ENCODE peak calls at places on chromosomes 5 and 9, in seven cellular contexts. M is effector CD4-positive, alpha-beta T cell; O is skeletal muscle cell; V is T-helper 2 cell; B is H54; U is stimulated activated naive CD8-positive, alpha-beta T cell treated with anti-CD3 and anti-CD28 coated beads, Interleukin-15, amount 100 ng/mL, for 72 hours; S is mucosa of gallbladder. D is an unnamed sample.

GRCh38 chr5:160341309-160341874 is 29.0 kb upstream of the CCNJL start:
- DNase-seq in U (no peak), M (no peak), V (no peak), O (no peak), B (no peak), S (no peak), D (no peak)

GRCh38 chr5:175772747-175773533 is 98.4 kb upstream of the CPLX2 start:
- DNase-seq in U (no peak), B (no peak), V (no peak), S (no peak), O (no peak), M (no peak), D (no peak)

GRCh38 chr5:76818844-76819831 is at the start of gene F2RL1:
- DNase-seq in S (peak; percentile 90), U (peak; percentile 18), M (peak; percentile 35), B (peak; percentile 84), O (no peak), V (peak; percentile 53), D (no peak)

GRCh38 chr5:139524446-139524845 is 36.7 kb upstream of the UBE2D2 start:
- DNase-seq in M (no peak), S (no peak), B (no peak), V (no peak), O (no peak), U (no peak), D (no peak)

GRCh38 chr5:179827684-179828083 is 7.0 kb downstream of the SQSTM1 start:
- DNase-seq in U (no peak), B (peak; percentile 87), M (no peak), S (no peak), V (no peak), O (peak; percentile 26), D (no peak)

GRCh38 chr5:82159014-82159413 is 119.1 kb downstream of the RPS23 start:
- DNase-seq in U (no peak), V (no peak), S (no peak), B (no peak), M (no peak), O (peak; percentile 84), D (peak; percentile 33)

GRCh38 chr5:56532411-56532935 is 282.9 kb upstream of the MAP3K1 start:
- DNase-seq in B (no peak), U (no peak), S (no peak), O (no peak), M (no peak), V (no peak), D (no peak)

GRCh38 chr9:109143881-109144562 is 23.0 kb downstream of the FRRS1L start:
- DNase-seq in U (peak; percentile 42), V (no peak), B (peak; percentile 91), S (no peak), O (no peak), M (no peak), D (peak; percentile 31)

GRCh38 chr5:10649518-10650410 is 85.9 kb downstream of the ANKRD33B start:
- DNase-seq in V (no peak), B (no peak), M (no peak), U (no peak), O (no peak), S (no peak), D (no peak)

GRCh38 chr5:127040779-127041520 is 10.6 kb upstream of the MARCHF3 start:
- DNase-seq in S (no peak), M (no peak), B (no peak), V (no peak), U (no peak), O (no peak), D (no peak)

GRCh38 chr5:89735108-89735507 is 674.4 kb downstream of the CETN3 start:
- DNase-seq in U (no peak), B (no peak), O (no peak), V (no peak), M (no peak), S (no peak), D (no peak)

GRCh38 chr9:120374239-120374638 is 205.7 kb downstream of the CDK5RAP2 start:
- DNase-seq in U (no peak), O (no peak), V (no peak), B (no peak), M (no peak), S (no peak), D (no peak)

GRCh38 chr5:95664204-95664786 is 17.7 kb downstream of the RFESD start:
- DNase-seq in M (peak; percentile 15), U (no peak), V (no peak), S (no peak), O (no peak), B (no peak), D (peak; percentile 39)

GRCh38 chr5:10149911-10150310 is 99.8 kb downstream of the ATPSCKMT start:
- DNase-seq in S (no peak), B (no peak), U (no peak), V (no peak), O (no peak), M (no peak), D (no peak)

GRCh38 chr5:150507283-150508020 is 479 bp upstream of the NDST1 start:
- DNase-seq in O (no peak), B (no peak), M (no peak), S (no peak), U (no peak), V (no peak), D (no peak)

GRCh38 chr5:79992891-79993290 is 1.8 kb upstream of the MTX3 start:
- DNase-seq in V (no peak), U (no peak), O (no peak), S (no peak), B (no peak), M (no peak), D (no peak)

GRCh38 chr5:88377705-88378656 is 109.3 kb upstream of the TMEM161B start:
- DNase-seq in B (no peak), M (no peak), V (no peak), S (no peak), O (no peak), U (no peak), D (no peak)

GRCh38 chr5:2896371-2897275 is 145.1 kb upstream of the IRX2 start:
- DNase-seq in M (no peak), S (no peak), V (no peak), B (no peak), O (no peak), U (no peak), D (no peak)

GRCh38 chr9:89669361-89669842 is 64.6 kb downstream of the GADD45G start:
- DNase-seq in O (no peak), S (peak; percentile 58), V (no peak), U (no peak), B (no peak), M (no peak), D (no peak)

GRCh38 chr9:1267141-1267570 is 217.0 kb downstream of the DMRT2 start:
- DNase-seq in V (no peak), M (no peak), B (no peak), U (no peak), S (no peak), O (no peak), D (no peak)

GRCh38 chr9:134624827-134625181 is 16.8 kb upstream of the COL5A1 start:
- DNase-seq in M (no peak), V (no peak), S (no peak), U (no peak), B (peak; percentile 97), O (peak; percentile 77), D (no peak)

GRCh38 chr5:125190232-125191051 is 444.0 kb upstream of the ZNF608 start:
- DNase-seq in B (no peak), O (no peak), U (no peak), M (no peak), S (no peak), V (no peak), D (no peak)

GRCh38 chr5:137220523-137220927 is 278.6 kb downstream of the SPOCK1 start:
- DNase-seq in V (no peak), U (no peak), S (no peak), B (peak; percentile 51), M (no peak), O (peak; percentile 36), D (peak; percentile 93)

GRCh38 chr5:127428748-127429147 is 88.7 kb upstream of the PRRC1 start:
- DNase-seq in B (no peak), V (no peak), M (no peak), U (no peak), S (peak; percentile 45), O (no peak), D (no peak)

GRCh38 chr9:133162802-133163558 is 734 bp downstream of the GBGT1 start:
- DNase-seq in S (no peak), V (no peak), O (no peak), U (no peak), M (no peak), B (no peak), D (no peak)

GRCh38 chr9:16243798-16244197 is 626.7 kb downstream of the BNC2 start:
- DNase-seq in O (no peak), U (no peak), M (no peak), B (no peak), V (no peak), S (no peak), D (no peak)

GRCh38 chr9:129239946-129240490 is 62.0 kb upstream of the IER5L start:
- DNase-seq in S (no peak), O (no peak), V (no peak), B (no peak), U (no peak), M (no peak), D (no peak)

GRCh38 chr9:128383791-128384190 is 12.6 kb downstream of the URM1 start:
- DNase-seq in U (no peak), O (no peak), B (no peak), S (no peak), V (no peak), M (no peak), D (no peak)

GRCh38 chr5:55675119-55675518 is 37.0 kb downstream of the SLC38A9 start:
- DNase-seq in O (no peak), S (no peak), M (no peak), V (no peak), B (no peak), U (no peak), D (no peak)

GRCh38 chr5:17315710-17316221 is 98.3 kb downstream of the BASP1 start:
- DNase-seq in M (no peak), V (no peak), S (no peak), O (no peak), B (no peak), U (no peak), D (no peak)